ENCODE peak calls at places on chromosomes 13 and 19, in six cellular contexts. R, B, C, D, S and E are unnamed samples.

GRCh38 chr19:485583-486236 is 10.6 kb upstream of the MADCAM1 start:
- DNase-seq in R (no peak), B (no peak), C (peak), D (no peak), S (no peak), E (peak)

GRCh38 chr19:5250127-5250659 is 90.4 kb downstream of the PTPRS start:
- DNase-seq in R (no peak), B (no peak), C (no peak), D (no peak), S (no peak), E (peak)

GRCh38 chr13:88802886-88803285 is 1131.7 kb downstream of the SLITRK5 start:
- DNase-seq in R (no peak), B (no peak), C (no peak), D (no peak), S (no peak), E (no peak)

GRCh38 chr13:48875071-48875470 is 100.6 kb upstream of the FNDC3A start:
- DNase-seq in R (no peak), B (no peak), C (no peak), D (no peak), S (no peak), E (no peak)

GRCh38 chr19:42092350-42092749 is 16.4 kb downstream of the ZNF574 start:
- DNase-seq in R (peak), B (peak), C (no peak), D (no peak), S (no peak), E (peak)

GRCh38 chr13:21557995-21558394 is 46.0 kb downstream of the MICU2 start:
- DNase-seq in R (no peak), B (no peak), C (peak), D (peak), S (no peak), E (peak)

GRCh38 chr13:48161530-48162179 is 66.8 kb upstream of the MED4 start:
- DNase-seq in R (no peak), B (no peak), C (no peak), D (no peak), S (no peak), E (no peak)

GRCh38 chr13:112885782-112886268 is 83.2 kb upstream of the MCF2L start:
- DNase-seq in R (no peak), B (no peak), C (peak), D (no peak), S (no peak), E (peak)

GRCh38 chr19:30593975-30594925 is 222.1 kb downstream of the ZNF536 start:
- DNase-seq in R (no peak), B (no peak), C (no peak), D (no peak), S (no peak), E (no peak)

GRCh38 chr13:81326913-81327312 is 986.0 kb upstream of the SPRY2 start:
- DNase-seq in R (no peak), B (no peak), C (no peak), D (no peak), S (no peak), E (no peak)

GRCh38 chr13:49620170-49620621 is 8.1 kb upstream of the ARL11 start:
- DNase-seq in R (no peak), B (peak), C (no peak), D (no peak), S (no peak), E (no peak)

GRCh38 chr19:17243854-17244617 is 1.7 kb downstream of the NR2F6 start:
- DNase-seq in R (no peak), B (no peak), C (no peak), D (no peak), S (no peak), E (no peak)

GRCh38 chr19:57850553-57851017 is 926 bp downstream of the ZNF587 start:
- DNase-seq in R (no peak), B (no peak), C (peak), D (no peak), S (no peak), E (no peak)

GRCh38 chr13:99067160-99067985 is 89.5 kb upstream of the DOCK9 start:
- DNase-seq in R (no peak), B (no peak), C (peak), D (no peak), S (no peak), E (peak)

GRCh38 chr19:6375411-6376010 is at the start of gene PSPN:
- DNase-seq in R (no peak), B (no peak), C (no peak), D (no peak), S (no peak), E (no peak)

GRCh38 chr13:28532226-28533048 is 37.5 kb upstream of the FLT1 start:
- DNase-seq in R (no peak), B (no peak), C (peak), D (no peak), S (no peak), E (peak)

GRCh38 chr19:21483589-21484170 is 21.7 kb upstream of the ZNF429 start:
- DNase-seq in R (peak), B (peak), C (peak), D (peak), S (peak), E (no peak)

GRCh38 chr13:112899618-112900600 is 69.1 kb upstream of the MCF2L start:
- DNase-seq in R (no peak), B (no peak), C (no peak), D (no peak), S (no peak), E (no peak)

GRCh38 chr19:18439025-18439909 is 1.3 kb upstream of the ISYNA1 start:
- DNase-seq in R (no peak), B (no peak), C (peak), D (no peak), S (no peak), E (peak)

GRCh38 chr13:113731192-113732175 is 27.5 kb upstream of the TMEM255B start:
- DNase-seq in R (no peak), B (no peak), C (no peak), D (no peak), S (no peak), E (no peak)

GRCh38 chr13:101331731-101332130 is 84.6 kb downstream of the NALCN start:
- DNase-seq in R (no peak), B (no peak), C (no peak), D (no peak), S (no peak), E (no peak)

GRCh38 chr19:19261350-19262189 is 11.5 kb downstream of the TM6SF2 start:
- DNase-seq in R (no peak), B (no peak), C (no peak), D (no peak), S (no peak), E (no peak)

GRCh38 chr19:53424968-53425597 is 6.7 kb upstream of the ZNF761 start:
- DNase-seq in R (peak), B (peak), C (peak), D (peak), S (peak), E (no peak)

GRCh38 chr13:63554157-63554556 is 2138.5 kb upstream of the PCDH20 start:
- DNase-seq in R (no peak), B (no peak), C (no peak), D (no peak), S (no peak), E (no peak)

GRCh38 chr19:14347999-14348889 is 33.0 kb upstream of the ADGRE5 start:
- DNase-seq in R (peak), B (peak), C (peak), D (peak), S (peak), E (peak)

GRCh38 chr13:70568571-70568970 is 460.3 kb upstream of the KLHL1 start:
- DNase-seq in R (no peak), B (no peak), C (peak), D (peak), S (no peak), E (peak)

GRCh38 chr13:52695856-52696255 is 43.2 kb downstream of the SUGT1 start:
- DNase-seq in R (no peak), B (peak), C (peak), D (no peak), S (no peak), E (peak)

GRCh38 chr19:2603320-2603719 is 99.2 kb downstream of the GNG7 start:
- DNase-seq in R (no peak), B (no peak), C (peak), D (no peak), S (no peak), E (peak)

GRCh38 chr13:60431108-60431700 is 34.2 kb downstream of the TDRD3 start:
- DNase-seq in R (no peak), B (no peak), C (peak), D (peak), S (no peak), E (peak)

GRCh38 chr13:101018720-101019119 is 344.1 kb upstream of the TMTC4 start:
- DNase-seq in R (no peak), B (no peak), C (peak), D (no peak), S (no peak), E (peak)

GRCh38 chr13:23067129-23067528 is 113.7 kb upstream of the SGCG start:
- DNase-seq in R (no peak), B (no peak), C (no peak), D (no peak), S (no peak), E (no peak)

GRCh38 chr13:29845440-29846056 is 4.9 kb downstream of the UBL3 start:
- DNase-seq in R (no peak), B (no peak), C (peak), D (no peak), S (no peak), E (no peak)

GRCh38 chr13:110359840-110360301 is 52.8 kb downstream of the COL4A2 start:
- DNase-seq in R (no peak), B (no peak), C (peak), D (no peak), S (no peak), E (no peak)

GRCh38 chr13:98798849-98799645 is 46.6 kb upstream of the SLC15A1 start:
- DNase-seq in R (no peak), B (no peak), C (peak), D (no peak), S (no peak), E (no peak)

GRCh38 chr13:53743906-53744305 is 715.3 kb downstream of the OLFM4 start:
- DNase-seq in R (no peak), B (no peak), C (no peak), D (peak), S (no peak), E (no peak)

GRCh38 chr13:59950201-59950730 is 213.5 kb downstream of the DIAPH3 start:
- DNase-seq in R (no peak), B (no peak), C (no peak), D (no peak), S (no peak), E (no peak)

GRCh38 chr19:1361601-1362384 is 21.9 kb upstream of the NDUFS7 start:
- DNase-seq in R (no peak), B (no peak), C (peak), D (no peak), S (no peak), E (peak)